ENCODE peak calls at places on chromosomes 2 and 18, in ten cellular contexts. T is HL-60, A is GM12892, K is prostate gland, N is GM23338, P is breast epithelium, U is H1, R is HCT116, S is sigmoid colon, X is GM12878. Y is an unnamed sample.

GRCh38 chr2:207239222-207239674 is 73.5 kb upstream of the KLF7 start:
- DNase-seq in T (peak; percentile 95), A (no peak), K (peak; percentile 34), N (no peak), P (peak; percentile 89), U (no peak), R (no peak), S (peak; percentile 85), X (no peak), Y (no peak)

GRCh38 chr2:112779598-112779997 is 4.7 kb downstream of the IL1A start:
- DNase-seq in T (no peak), A (no peak), K (no peak), N (no peak), P (no peak), U (no peak), R (no peak), S (no peak), X (no peak), Y (no peak)

GRCh38 chr2:225027061-225027762 is 15.1 kb downstream of the DOCK10 start:
- DNase-seq in T (peak; percentile 37), A (no peak), K (no peak), N (no peak), P (no peak), U (no peak), R (no peak), S (no peak), X (no peak), Y (no peak)

GRCh38 chr2:6865346-6866238 is at the start of gene CMPK2:
- DNase-seq in T (peak; percentile 72), A (peak; percentile 83), K (peak; percentile 27), N (peak; percentile 84), P (no peak), U (no peak), R (no peak), S (peak; percentile 78), X (peak; percentile 33), Y (peak; percentile 94)

GRCh38 chr2:164792316-164793127 is 49.1 kb downstream of the COBLL1 start:
- DNase-seq in T (no peak), A (no peak), K (no peak), N (no peak), P (no peak), U (no peak), R (no peak), S (no peak), X (no peak), Y (no peak)

GRCh38 chr2:217027414-217027813 is 167.6 kb upstream of the TNP1 start:
- DNase-seq in T (no peak), A (no peak), K (no peak), N (no peak), P (no peak), U (no peak), R (no peak), S (no peak), X (no peak), Y (no peak)

GRCh38 chr2:241011296-241011600 is 12.8 kb downstream of the SNED1 start:
- DNase-seq in T (no peak), A (no peak), K (peak; percentile 2), N (no peak), P (peak; percentile 16), U (no peak), R (no peak), S (peak; percentile 46), X (no peak), Y (peak; percentile 66)

GRCh38 chr18:45863469-45863868 is 38.0 kb downstream of the SIGLEC15 start:
- DNase-seq in T (no peak), A (no peak), K (no peak), N (no peak), P (no peak), U (no peak), R (no peak), S (no peak), X (no peak), Y (no peak)

GRCh38 chr2:106095478-106096392 is 98.4 kb downstream of the UXS1 start:
- DNase-seq in T (peak; percentile 26), A (no peak), K (no peak), N (no peak), P (no peak), U (no peak), R (no peak), S (no peak), X (no peak), Y (peak; percentile 86)

GRCh38 chr2:20664431-20665260 is 2.3 kb upstream of the GDF7 start:
- DNase-seq in T (no peak), A (no peak), K (no peak), N (no peak), P (no peak), U (no peak), R (no peak), S (no peak), X (no peak), Y (no peak)

GRCh38 chr2:212537311-212538155 is 1.1 kb downstream of the ERBB4 start:
- DNase-seq in T (no peak), A (no peak), K (peak; percentile 47), N (peak; percentile 79), P (no peak), U (no peak), R (no peak), S (no peak), X (no peak), Y (no peak)

GRCh38 chr18:23929362-23929940 is 85.1 kb upstream of the TTC39C start:
- DNase-seq in T (no peak), A (no peak), K (no peak), N (no peak), P (no peak), U (no peak), R (no peak), S (no peak), X (no peak), Y (no peak)

GRCh38 chr2:48419884-48420511 is 110.0 kb upstream of the STON1 start:
- DNase-seq in T (no peak), A (no peak), K (no peak), N (no peak), P (no peak), U (no peak), R (no peak), S (no peak), X (no peak), Y (no peak)

GRCh38 chr18:27428120-27428519 is 243.0 kb upstream of the CHST9 start:
- DNase-seq in T (no peak), A (no peak), K (no peak), N (peak; percentile 50), P (no peak), U (no peak), R (no peak), S (no peak), X (no peak), Y (no peak)

GRCh38 chr18:31979714-31980113 is 36.8 kb upstream of the TRAPPC8 start:
- DNase-seq in T (no peak), A (no peak), K (no peak), N (no peak), P (no peak), U (no peak), R (no peak), S (no peak), X (no peak), Y (no peak)

GRCh38 chr18:3015203-3015590 is 2.3 kb upstream of the LPIN2 start:
- DNase-seq in T (peak; percentile 49), A (no peak), K (no peak), N (no peak), P (no peak), U (no peak), R (peak; percentile 61), S (no peak), X (no peak), Y (no peak)
- TF ChIP-seq POLR2AphosphoS5 in T (no peak), A (no peak), K (no peak), N (no peak), P (no peak), U (no peak), R (peak; percentile 28), S (no peak), X (no peak), Y (no peak)

GRCh38 chr2:127069003-127069402 is 38.0 kb downstream of the BIN1 start:
- DNase-seq in T (no peak), A (no peak), K (no peak), N (no peak), P (no peak), U (no peak), R (no peak), S (no peak), X (no peak), Y (no peak)

GRCh38 chr2:127065932-127066318 is 41.0 kb downstream of the BIN1 start:
- DNase-seq in T (no peak), A (no peak), K (no peak), N (no peak), P (no peak), U (no peak), R (no peak), S (no peak), X (no peak), Y (no peak)

GRCh38 chr2:127065299-127065931 is 41.5 kb downstream of the BIN1 start:
- DNase-seq in T (no peak), A (no peak), K (no peak), N (no peak), P (no peak), U (no peak), R (no peak), S (no peak), X (no peak), Y (no peak)

GRCh38 chr2:127068351-127068741 is 38.6 kb downstream of the BIN1 start:
- DNase-seq in T (no peak), A (no peak), K (no peak), N (no peak), P (no peak), U (no peak), R (no peak), S (no peak), X (no peak), Y (no peak)

DNA sequence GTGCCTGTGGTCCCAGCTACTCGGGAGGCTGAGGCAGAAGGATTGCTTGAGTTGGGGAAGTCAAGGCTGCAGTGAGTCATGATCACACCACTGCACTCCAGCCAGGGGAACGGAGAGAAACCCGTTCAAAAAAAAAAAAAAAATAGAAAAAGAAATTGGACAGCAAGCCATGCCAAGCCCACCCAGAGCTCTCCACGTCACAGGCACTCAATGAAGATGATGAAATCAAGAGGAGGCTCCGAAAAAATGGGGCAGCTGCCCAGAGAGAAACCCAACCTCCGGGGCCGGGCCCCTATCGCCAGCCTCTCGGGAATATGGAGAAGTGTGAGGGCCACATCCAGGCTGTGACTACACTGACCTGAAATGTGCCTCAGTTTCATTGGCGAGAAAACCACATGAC is 40.0 kb downstream of the BIN1 start:
- DNase-seq in T (no peak), A (no peak), K (no peak), N (no peak), P (no peak), U (no peak), R (no peak), S (peak; percentile 89), X (no peak), Y (peak; percentile 93)
- TF ChIP-seq POLR2AphosphoS5 in T (no peak), A (no peak), K (no peak), N (no peak), P (peak; percentile 32), U (no peak), R (no peak), S (no peak), X (no peak), Y (peak; percentile 10)

GRCh38 chr2:158936978-158937377 is 31.5 kb upstream of the TANC1 start:
- DNase-seq in T (no peak), A (no peak), K (no peak), N (no peak), P (no peak), U (no peak), R (no peak), S (peak; percentile 76), X (no peak), Y (no peak)
- TF ChIP-seq POLR2AphosphoS5 in T (no peak), A (no peak), K (peak; percentile 27), N (no peak), P (peak; percentile 55), U (no peak), R (no peak), S (peak; percentile 82), X (no peak), Y (peak; percentile 72)

GRCh38 chr2:127067620-127068350 is 39.2 kb downstream of the BIN1 start:
- DNase-seq in T (peak; percentile 50), A (peak; percentile 70), K (peak; percentile 61), N (peak; percentile 92), P (no peak), U (peak; percentile 58), R (peak; percentile 69), S (peak; percentile 87), X (no peak), Y (no peak)
- TF ChIP-seq POLR2AphosphoS5 in T (no peak), A (no peak), K (peak; percentile 53), N (no peak), P (no peak), U (no peak), R (no peak), S (no peak), X (no peak), Y (peak; percentile 45)